ENCODE peak calls at places on chromosomes 1 and 21, in four cellular contexts. A is substantia nigra; T is stimulated activated naive CD8-positive, alpha-beta T cell treated with anti-CD3 and anti-CD28 coated beads, Interleukin-15, Interleukin-2, amounts not matched to agents 100 U/mL and 50 U/mL, for 24 hours; S is vagina. R is an unnamed sample.

GRCh38 chr1:235799264-235799663 is 67.4 kb downstream of the LYST start:
- DNase-seq in A (no peak), T (no peak), S (no peak), R (no peak)

GRCh38 chr1:203638914-203639313 is 12.3 kb downstream of the ATP2B4 start:
- DNase-seq in A (no peak), T (no peak), S (no peak), R (no peak)

GRCh38 chr1:19602486-19602885 is 41.6 kb upstream of the NBL1 start:
- DNase-seq in A (no peak), T (no peak), S (no peak), R (no peak)

GRCh38 chr1:62181531-62181930 is 13.1 kb upstream of the L1TD1 start:
- DNase-seq in A (no peak), T (no peak), S (no peak), R (no peak)

GRCh38 chr1:248828845-248829244 is 3.1 kb upstream of the SH3BP5L start:
- DNase-seq in A (no peak), T (no peak), S (no peak), R (no peak)

GRCh38 chr1:243917863-243918565 is 68.0 kb upstream of the AKT3 start:
- DNase-seq in A (no peak), T (no peak), S (no peak), R (no peak)

GRCh38 chr1:167342846-167343245 is 122.2 kb downstream of the POU2F1 start:
- DNase-seq in A (no peak), T (no peak), S (no peak), R (no peak)

GRCh38 chr1:31944205-31945089 is 6.3 kb upstream of the PTP4A2 start:
- DNase-seq in A (peak; percentile 52), T (peak; percentile 84), S (peak; percentile 94), R (peak; percentile 89)

GRCh38 chr1:151596166-151596933 is 15.5 kb upstream of the SNX27 start:
- DNase-seq in A (no peak), T (no peak), S (no peak), R (no peak)

GRCh38 chr1:238582816-238583215 is 692.1 kb upstream of the ZP4 start:
- DNase-seq in A (no peak), T (no peak), S (no peak), R (no peak)

GRCh38 chr1:190124068-190124467 is 353.6 kb downstream of the BRINP3 start:
- DNase-seq in A (no peak), T (no peak), S (no peak), R (no peak)

GRCh38 chr1:164611754-164612642 is 53.0 kb downstream of the PBX1 start:
- DNase-seq in A (no peak), T (no peak), S (no peak), R (no peak)

GRCh38 chr1:12434174-12434573 is 183.8 kb downstream of the DHRS3 start:
- DNase-seq in A (no peak), T (peak; percentile 73), S (no peak), R (peak; percentile 85)

GRCh38 chr1:43835141-43836021 is 98.2 kb upstream of the ARTN start:
- DNase-seq in A (no peak), T (peak; percentile 15), S (no peak), R (no peak)

GRCh38 chr21:42155045-42155855 is 63.7 kb upstream of the ABCG1 start:
- DNase-seq in A (no peak), T (no peak), S (peak; percentile 58), R (no peak)

GRCh38 chr1:10941891-10942541 is 70.4 kb upstream of the TARDBP start:
- DNase-seq in A (peak; percentile 22), T (peak; percentile 81), S (no peak), R (peak; percentile 70)

GRCh38 chr1:218847966-218848365 is 325.7 kb upstream of the LYPLAL1 start:
- DNase-seq in A (no peak), T (no peak), S (no peak), R (no peak)

GRCh38 chr21:45910548-45911221 is 70.9 kb upstream of the COL6A1 start:
- DNase-seq in A (no peak), T (no peak), S (no peak), R (no peak)

GRCh38 chr1:168636642-168637111 is 60.3 kb downstream of the XCL1 start:
- DNase-seq in A (no peak), T (no peak), S (no peak), R (no peak)

GRCh38 chr1:16209132-16209846 is 3.2 kb downstream of the ARHGEF19 start:
- DNase-seq in A (no peak), T (no peak), S (no peak), R (no peak)

GRCh38 chr1:204204944-204205343 is 8.7 kb upstream of the KISS1 start:
- DNase-seq in A (no peak), T (no peak), S (no peak), R (no peak)

GRCh38 chr1:16183765-16184556 is 28.1 kb upstream of the EPHA2 start:
- DNase-seq in A (no peak), T (no peak), S (no peak), R (no peak)

GRCh38 chr1:66342707-66343106 is 191.2 kb upstream of the SGIP1 start:
- DNase-seq in A (no peak), T (no peak), S (no peak), R (no peak)

GRCh38 chr1:6273380-6273891 is 12.5 kb upstream of the GPR153 start:
- DNase-seq in A (peak; percentile 65), T (no peak), S (no peak), R (no peak)

GRCh38 chr1:69568435-69569280 is 936 bp downstream of the LRRC7 start:
- DNase-seq in A (no peak), T (no peak), S (no peak), R (no peak)

GRCh38 chr1:97379387-97380075 is 541.3 kb downstream of the DPYD start:
- DNase-seq in A (no peak), T (no peak), S (no peak), R (no peak)

GRCh38 chr21:28752131-28752530 is 240.5 kb downstream of the LTN1 start:
- DNase-seq in A (no peak), T (no peak), S (no peak), R (no peak)

GRCh38 chr1:116277840-116278540 is 95.1 kb upstream of the ATP1A1 start:
- DNase-seq in A (no peak), T (no peak), S (no peak), R (no peak)

GRCh38 chr1:147579532-147580199 is 38.4 kb downstream of the BCL9 start:
- DNase-seq in A (no peak), T (no peak), S (no peak), R (no peak)

GRCh38 chr1:61692155-61692783 is 32.7 kb downstream of the TM2D1 start:
- DNase-seq in A (no peak), T (no peak), S (no peak), R (no peak)

GRCh38 chr1:83559090-83559489 is 439.8 kb downstream of the TTLL7 start:
- DNase-seq in A (no peak), T (no peak), S (no peak), R (no peak)

GRCh38 chr1:194658090-194658439 is 1471.7 kb upstream of the B3GALT2 start:
- DNase-seq in A (no peak), T (no peak), S (no peak), R (no peak)

GRCh38 chr1:8412183-8412831 is 94.4 kb downstream of the SLC45A1 start:
- DNase-seq in A (no peak), T (no peak), S (no peak), R (no peak)

GRCh38 chr1:2344121-2344681 is 47.2 kb downstream of the MORN1 start:
- DNase-seq in A (no peak), T (no peak), S (no peak), R (no peak)

GRCh38 chr1:60265560-60266535 is 192.3 kb upstream of the C1orf87 start:
- DNase-seq in A (no peak), T (no peak), S (no peak), R (no peak)

GRCh38 chr21:23968722-23969647 is 1638.3 kb downstream of the MRPL39 start:
- DNase-seq in A (no peak), T (peak; percentile 75), S (no peak), R (peak; percentile 80)

GRCh38 chr1:231485029-231485784 is 43.3 kb upstream of the TSNAX start:
- DNase-seq in A (no peak), T (no peak), S (no peak), R (no peak)

GRCh38 chr1:7339953-7340352 is 431.1 kb upstream of the VAMP3 start:
- DNase-seq in A (no peak), T (no peak), S (no peak), R (no peak)

R was measured in activated CD4-positive, alpha-beta memory T cell treated with anti-CD3 and anti-CD28 coated beads for 36 hours.